ENCODE peak calls at places on chromosomes 6 and 20, in four cellular contexts. G, H, T and D are unnamed samples.
A peak's percentile ranks its signal among the peaks of the same experiment; 100 is the strongest.

GRCh38 chr6:167846997-167847606 is 20.4 kb downstream of the AFDN start:
- DNase-seq in G (no peak), H (no peak), T (peak; percentile 44), D (no peak)

GRCh38 chr6:79671605-79672266 is 40.6 kb downstream of the SH3BGRL2 start:
- DNase-seq in G (no peak), H (peak; percentile 79), T (peak; percentile 59), D (peak; percentile 87)

GRCh38 chr6:82195619-82196018 is 51.9 kb downstream of the IBTK start:
- DNase-seq in G (no peak), H (no peak), T (no peak), D (no peak)

GRCh38 chr20:1150218-1150617 is 31.8 kb downstream of the PSMF1 start:
- DNase-seq in G (no peak), H (no peak), T (no peak), D (no peak)

GRCh38 chr20:63087872-63088680 is 81.3 kb upstream of the BHLHE23 start:
- DNase-seq in G (peak; percentile 43), H (no peak), T (no peak), D (peak; percentile 21)

GRCh38 chr6:11536795-11537194 is 754 bp upstream of the TMEM170B start:
- DNase-seq in G (no peak), H (no peak), T (peak; percentile 16), D (peak; percentile 21)

GRCh38 chr20:62117658-62118057 is 4.6 kb upstream of the LSM14B start:
- DNase-seq in G (no peak), H (no peak), T (no peak), D (peak; percentile 36)

GRCh38 chr6:170480045-170480714 is 72.9 kb downstream of the PSMB1 start:
- DNase-seq in G (no peak), H (no peak), T (no peak), D (no peak)

GRCh38 chr6:167405778-167406532 is 81.1 kb downstream of the TTLL2 start:
- DNase-seq in G (no peak), H (no peak), T (no peak), D (no peak)

GRCh38 chr6:109318328-109318876 is 63.9 kb downstream of the CD164 start:
- DNase-seq in G (no peak), H (no peak), T (no peak), D (peak; percentile 86)

GRCh38 chr20:21134883-21135493 is 9.1 kb downstream of the KIZ start:
- DNase-seq in G (no peak), H (no peak), T (no peak), D (no peak)

GRCh38 chr6:152529364-152529763 is 107.8 kb downstream of the SYNE1 start:
- DNase-seq in G (no peak), H (no peak), T (no peak), D (no peak)

GRCh38 chr6:15441215-15441868 is 195.5 kb downstream of the JARID2 start:
- DNase-seq in G (no peak), H (peak; percentile 55), T (peak; percentile 82), D (peak; percentile 27)

GRCh38 chr20:53919886-53920285 is 150.5 kb downstream of the BCAS1 start:
- DNase-seq in G (no peak), H (no peak), T (no peak), D (no peak)

GRCh38 chr20:51014797-51015722 is 7.8 kb downstream of the KCNG1 start:
- DNase-seq in G (no peak), H (no peak), T (peak; percentile 61), D (peak; percentile 39)